ENCODE peak calls at places on chromosomes 11 and 22, in ten cellular contexts. R is heart right ventricle, X is prostate gland, Q is AG10803, T is Peyer's patch, P is ovary, E is transverse colon, K is foreskin fibroblast, I is fibroblast of lung, O is heart left ventricle. N is an unnamed sample.
A peak's percentile ranks its signal among the peaks of the same experiment; 100 is the strongest.

GRCh38 chr11:86553322-86553721 is 119.1 kb downstream of the ME3 start:
- DNase-seq in P (no peak), R (no peak), K (no peak), Q (no peak), T (no peak), I (no peak), O (no peak), X (no peak), E (peak; percentile 46), N (no peak)

GRCh38 chr11:127105578-127105977 is 105.0 kb upstream of the KIRREL3 start:
- DNase-seq in Q (no peak), I (no peak), E (no peak), P (no peak), O (no peak), T (no peak), R (no peak), K (no peak), X (no peak), N (no peak)

GRCh38 chr22:39940757-39941305 is 19.4 kb upstream of the TMA7B start:
- DNase-seq in P (no peak), K (no peak), I (peak; percentile 12), X (no peak), E (no peak), O (no peak), T (no peak), Q (no peak), R (no peak), N (no peak)

GRCh38 chr22:46596032-46596441 is 24.1 kb upstream of the GRAMD4 start:
- DNase-seq in R (peak; percentile 61), P (no peak), I (no peak), T (no peak), Q (peak; percentile 47), K (peak; percentile 37), X (no peak), E (no peak), O (no peak), N (no peak)

GRCh38 chr22:42313804-42314581 is 43.5 kb upstream of the TCF20 start:
- DNase-seq in R (peak; percentile 53), O (no peak), Q (no peak), E (peak; percentile 87), P (peak; percentile 41), I (peak; percentile 51), X (peak; percentile 60), K (peak; percentile 16), T (peak; percentile 22), N (no peak)

GRCh38 chr11:35030716-35031213 is 108.2 kb upstream of the CD44 start:
- DNase-seq in P (no peak), R (peak; percentile 48), X (no peak), K (peak; percentile 95), E (peak; percentile 25), Q (peak; percentile 90), O (peak; percentile 68), T (peak; percentile 25), I (peak; percentile 96), N (peak; percentile 76)

GRCh38 chr11:117836077-117836960 is 11.8 kb upstream of the FXYD2 start:
- DNase-seq in P (no peak), E (peak; percentile 4), Q (no peak), R (no peak), K (no peak), X (no peak), O (no peak), T (peak; percentile 11), I (no peak), N (no peak)

GRCh38 chr11:113629562-113629961 is 76.5 kb downstream of the TMPRSS5 start:
- DNase-seq in I (no peak), E (no peak), Q (no peak), R (no peak), P (no peak), T (no peak), K (no peak), X (no peak), O (no peak), N (no peak)

GRCh38 chr11:66288138-66288865 is 641 bp downstream of the YIF1A start:
- DNase-seq in T (no peak), E (peak; percentile 59), Q (no peak), O (no peak), I (no peak), P (peak; percentile 49), K (no peak), R (no peak), X (no peak), N (no peak)

GRCh38 chr11:111910637-111911562 is 670 bp downstream of the CRYAB start:
- DNase-seq in R (no peak), O (no peak), E (no peak), I (no peak), Q (no peak), P (no peak), X (no peak), K (no peak), T (no peak), N (no peak)

GRCh38 chr11:71977743-71978418 is 20.8 kb upstream of the IL18BP start:
- DNase-seq in K (peak; percentile 72), T (peak; percentile 69), X (peak; percentile 52), R (no peak), I (peak; percentile 65), O (no peak), Q (peak; percentile 58), P (no peak), E (peak; percentile 56), N (no peak)

GRCh38 chr11:27497284-27497866 is 9.2 kb downstream of the LIN7C start:
- DNase-seq in Q (peak; percentile 30), O (no peak), K (no peak), I (peak; percentile 45), T (no peak), P (no peak), X (no peak), E (no peak), R (no peak), N (no peak)

GRCh38 chr11:70064726-70065317 is 13.3 kb upstream of the ANO1 start:
- DNase-seq in Q (no peak), E (no peak), R (no peak), X (peak; percentile 53), K (no peak), P (no peak), T (no peak), O (no peak), I (no peak), N (no peak)

GRCh38 chr22:37281646-37282384 is 493 bp upstream of the CYTH4 start:
- DNase-seq in K (no peak), O (peak; percentile 19), I (no peak), P (no peak), T (no peak), R (no peak), Q (no peak), X (no peak), E (no peak), N (no peak)

GRCh38 chr11:69911310-69912160 is 92.3 kb upstream of the FGF3 start:
- DNase-seq in E (no peak), K (no peak), I (no peak), P (no peak), X (no peak), O (peak; percentile 53), T (no peak), Q (no peak), R (no peak), N (no peak)

GRCh38 chr11:93603225-93603624 is 58.3 kb upstream of the CEP295 start:
- DNase-seq in T (no peak), E (no peak), K (no peak), Q (no peak), R (no peak), O (no peak), X (no peak), P (no peak), I (no peak), N (no peak)

GRCh38 chr11:128697645-128698174 is 3.8 kb downstream of the FLI1 start:
- DNase-seq in I (no peak), E (no peak), Q (no peak), R (no peak), X (no peak), T (no peak), O (no peak), K (no peak), P (no peak), N (no peak)
- H3K4me3 ChIP-seq in I (no peak overlapping the region), E (no peak overlapping the region), Q (no peak overlapping the region), R (no peak overlapping the region), X (no peak overlapping the region), T (no peak overlapping the region), O (no peak overlapping the region), K (no peak overlapping the region), P (no peak overlapping the region), N (no peak overlapping the region)

DNA sequence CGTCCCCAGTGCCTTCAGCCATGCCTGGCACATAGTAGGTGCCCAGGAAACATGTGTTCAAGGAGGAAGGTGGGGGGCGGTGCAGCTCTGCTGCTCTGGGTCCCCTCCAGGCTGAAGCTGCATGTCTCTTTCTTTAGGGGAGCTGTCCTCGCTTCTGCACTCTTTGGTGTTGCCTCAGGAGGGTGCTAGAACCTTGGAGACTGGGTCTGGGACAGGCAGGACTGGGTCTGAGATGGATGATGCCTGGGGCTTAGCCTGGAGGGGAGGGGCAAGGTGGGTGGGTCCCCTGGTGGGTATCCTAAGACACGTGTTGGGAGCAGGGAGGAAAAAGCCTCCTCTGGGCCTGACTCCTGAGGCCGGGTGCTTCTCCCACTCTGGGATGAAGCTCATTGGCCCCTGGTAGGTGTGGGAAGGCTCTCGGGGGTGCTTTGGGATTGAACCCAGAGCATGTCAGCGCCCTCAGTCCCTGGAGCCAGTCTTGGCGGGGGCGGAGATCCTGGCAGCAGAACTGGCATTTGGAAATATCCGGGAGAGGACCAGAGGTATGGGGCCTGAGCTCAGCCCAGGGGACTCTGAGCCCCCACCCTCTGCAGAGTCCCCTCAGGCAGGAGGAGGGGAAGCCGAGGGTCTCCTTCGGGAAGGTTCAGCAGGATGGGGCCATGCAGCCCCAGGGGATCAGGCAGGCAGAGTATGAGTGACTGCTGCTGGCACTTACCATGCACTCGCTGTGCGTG is 6.7 kb upstream of the GSTP1 start:
- DNase-seq in P (no peak), E (no peak), O (no peak), K (no peak), X (no peak), T (no peak), Q (no peak), I (no peak), R (no peak), N (no peak)
- TF ChIP-seq CTCF in P (no peak), E (no peak), O (no peak), K (no peak), X (no peak), T (no peak), Q (no peak), I (no peak), R (no peak), N (no peak)

DNA sequence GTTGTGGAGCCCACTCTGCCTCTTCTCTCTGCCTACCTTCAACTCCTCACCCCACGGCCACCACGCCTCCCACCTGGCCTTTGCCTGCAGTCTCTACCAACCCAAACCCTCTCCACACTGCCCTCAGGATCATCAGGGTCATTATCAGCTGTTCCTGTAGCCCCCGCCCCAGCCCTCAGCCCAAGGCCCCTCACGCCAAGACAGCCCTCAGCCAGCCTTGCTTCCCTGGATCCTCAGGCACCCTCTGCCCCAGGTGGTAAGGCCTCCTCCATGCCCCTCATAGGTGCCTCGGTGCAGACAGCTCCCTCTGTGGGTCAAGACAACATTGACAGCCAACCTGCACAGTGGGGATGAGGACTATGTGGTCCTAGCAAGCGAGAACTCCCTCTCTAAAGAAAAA is 1.7 kb downstream of the SBF1 start:
- DNase-seq in I (no peak), X (no peak), O (no peak), P (no peak), K (peak; percentile 11), R (peak; percentile 11), T (peak; percentile 59), E (peak; percentile 41), Q (no peak), N (no peak)
- H3K4me3 ChIP-seq in I (no peak overlapping the region), X (peak overlapping the region; percentile 86), O (no peak overlapping the region), P (no peak overlapping the region), K (peak overlapping the region; percentile 64), R (no peak overlapping the region), T (peak overlapping the region; percentile 97), E (no peak overlapping the region), Q (peak overlapping the region; percentile 71), N (peak overlapping the region; percentile 69)

GRCh38 chr11:134020598-134020997 is 48.3 kb upstream of the JAM3 start:
- DNase-seq in R (no peak), Q (no peak), T (no peak), X (no peak), I (no peak), K (no peak), O (peak; percentile 35), P (no peak), E (no peak), N (no peak)
- TF ChIP-seq CTCF in R (no peak), Q (no peak), T (no peak), X (no peak), I (no peak), K (no peak), O (no peak), P (no peak), E (no peak), N (no peak)